ENCODE peak calls at places on chromosomes 4 and X, in six cellular contexts. S, K, T, A, W and D are unnamed samples.
A peak's percentile ranks its signal among the peaks of the same experiment; 100 is the strongest.

GRCh38 chr4:83138979-83139378 is 24.4 kb upstream of the PLAC8 start:
- DNase-seq in S (no peak), K (peak; percentile 60), T (no peak), A (no peak), W (no peak), D (no peak)

GRCh38 chrX:118901991-118902390 is 72.4 kb upstream of the LONRF3 start:
- DNase-seq in S (no peak), K (no peak), T (no peak), A (no peak), W (no peak), D (no peak)

GRCh38 chr4:36323801-36324419 is 42.5 kb downstream of the DTHD1 start:
- DNase-seq in S (no peak), K (no peak), T (no peak), A (no peak), W (no peak), D (no peak)

GRCh38 chr4:78058591-78059523 is 1.7 kb downstream of the FRAS1 start:
- DNase-seq in S (peak; percentile 68), K (no peak), T (peak; percentile 74), A (peak; percentile 26), W (peak; percentile 91), D (no peak)

GRCh38 chr4:58587856-58588255 is 1477.7 kb upstream of the IGFBP7 start:
- DNase-seq in S (no peak), K (no peak), T (no peak), A (no peak), W (no peak), D (no peak)

GRCh38 chr4:67883463-67883862 is 339 bp downstream of the TMPRSS11D start:
- DNase-seq in S (no peak), K (no peak), T (no peak), A (no peak), W (no peak), D (no peak)

GRCh38 chr4:81566076-81566663 is 94.5 kb upstream of the RASGEF1B start:
- DNase-seq in S (no peak), K (no peak), T (no peak), A (no peak), W (no peak), D (no peak)

GRCh38 chr4:37431417-37431743 is 186.8 kb downstream of the NWD2 start:
- DNase-seq in S (no peak), K (no peak), T (no peak), A (no peak), W (no peak), D (no peak)

GRCh38 chr4:143513314-143514211 is at the start of gene SMARCA5:
- DNase-seq in S (peak; percentile 98), K (peak; percentile 99), T (peak; percentile 98), A (peak; percentile 97), W (peak; percentile 99), D (peak; percentile 96)

GRCh38 chr4:150970685-150971151 is 44.4 kb downstream of the LRBA start:
- DNase-seq in S (no peak), K (peak; percentile 71), T (no peak), A (no peak), W (no peak), D (no peak)

GRCh38 chrX:86504297-86504696 is 356.0 kb downstream of the DACH2 start:
- DNase-seq in S (no peak), K (no peak), T (no peak), A (no peak), W (no peak), D (no peak)

GRCh38 chrX:110853610-110854009 is 58.0 kb upstream of the CHRDL1 start:
- DNase-seq in S (no peak), K (peak; percentile 2), T (no peak), A (peak; percentile 18), W (peak; percentile 53), D (no peak)

GRCh38 chr4:14264437-14264836 is 636.9 kb upstream of the BOD1L1 start:
- DNase-seq in S (no peak), K (peak; percentile 1), T (no peak), A (no peak), W (no peak), D (no peak)

GRCh38 chr4:183638436-183638835 is 20.5 kb downstream of the RWDD4 start:
- DNase-seq in S (no peak), K (no peak), T (no peak), A (no peak), W (no peak), D (no peak)

GRCh38 chrX:37812110-37812509 is 32.3 kb downstream of the CYBB start:
- DNase-seq in S (no peak), K (no peak), T (no peak), A (peak; percentile 11), W (no peak), D (no peak)

GRCh38 chrX:150635952-150636351 is 57.2 kb upstream of the MTMR1 start:
- DNase-seq in S (no peak), K (peak; percentile 31), T (no peak), A (no peak), W (no peak), D (no peak)

GRCh38 chr4:39933689-39934590 is 43.8 kb downstream of the PDS5A start:
- DNase-seq in S (no peak), K (peak; percentile 22), T (no peak), A (no peak), W (no peak), D (no peak)

GRCh38 chrX:96405842-96406241 is 278.8 kb upstream of the DIAPH2 start:
- DNase-seq in S (no peak), K (no peak), T (no peak), A (no peak), W (no peak), D (no peak)

DNA sequence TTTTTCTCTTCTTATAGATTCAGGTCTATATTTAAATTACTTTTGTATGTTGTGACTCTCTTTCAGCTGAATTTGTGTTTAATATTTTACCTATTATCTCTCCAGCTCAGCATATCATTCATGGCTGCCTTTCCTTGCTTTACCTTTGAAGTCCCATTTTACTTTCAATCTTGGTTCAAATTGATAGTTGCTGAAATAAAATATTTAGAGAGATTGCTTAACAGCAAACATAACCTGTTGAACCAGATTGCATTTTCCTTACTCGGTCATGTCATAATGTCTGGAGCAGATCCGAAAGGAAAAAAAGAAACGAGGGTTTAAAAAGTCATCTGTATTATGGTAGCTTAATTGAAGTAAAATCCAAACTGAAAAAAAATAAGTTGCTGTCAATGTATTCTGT is 94.1 kb downstream of the IL1RAPL2 start:
- DNase-seq in S (no peak), K (no peak), T (no peak), A (no peak), W (no peak), D (no peak)
- TF ChIP-seq CTCF in S (no peak), K (no peak), T (no peak), A (no peak), W (no peak), D (no peak)

GRCh38 chr4:41866799-41867677 is 68.2 kb upstream of the TMEM33 start:
- DNase-seq in S (no peak), K (no peak), T (no peak), A (no peak), W (peak; percentile 71), D (no peak)
- TF ChIP-seq CTCF in S (no peak), K (no peak), T (no peak), A (no peak), W (no peak), D (no peak)

GRCh38 chr4:4248036-4248884 is at the start of gene TMEM128:
- DNase-seq in S (peak; percentile 94), K (peak; percentile 95), T (peak; percentile 95), A (peak; percentile 92), W (peak; percentile 96), D (peak; percentile 92)
- TF ChIP-seq CTCF in S (peak; percentile 21), K (no peak), T (peak; percentile 26), A (no peak), W (peak; percentile 18), D (no peak)

DNA sequence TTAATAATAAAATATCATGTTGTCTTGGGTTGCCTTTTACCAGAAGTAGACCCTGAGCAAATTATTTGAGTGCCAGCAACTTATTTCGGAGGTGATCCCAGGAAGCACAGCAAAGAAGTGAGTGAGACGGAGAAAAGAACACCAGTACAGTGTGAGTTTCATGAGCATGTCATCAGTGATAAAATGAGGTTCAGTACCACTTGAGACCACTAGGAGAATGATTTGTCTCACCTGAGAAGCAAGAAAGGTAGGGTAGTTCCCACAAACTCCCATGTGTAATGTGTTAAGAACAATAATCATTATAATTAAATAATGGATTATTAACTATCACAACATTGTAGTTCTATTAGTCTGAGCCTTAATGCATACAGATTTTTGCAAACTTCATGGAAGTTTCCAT is 112.8 kb upstream of the DMD start:
- DNase-seq in S (no peak), K (no peak), T (no peak), A (no peak), W (peak; percentile 3), D (no peak)
- TF ChIP-seq CTCF in S (no peak), K (no peak), T (no peak), A (no peak), W (peak; percentile 40), D (no peak)